ENCODE peak calls at places on chromosomes 16 and 17, in nine cellular contexts. L is fibroblast of lung; A is retinal pigment epithelial cell; K is activated naive CD4-positive, alpha-beta T cell treated with Interleukin-2 at 50 U/mL for 16 hours; J is T-helper 9 cell; M is EH; G is non-pigmented ciliary epithelial cell; B is lower leg skin; O is iPS-NIHi11. U is an unnamed sample.

GRCh38 chr16:53417011-53417410 is 17.3 kb upstream of the RBL2 start:
- DNase-seq in L (peak; percentile 27), A (no peak), K (no peak), J (no peak), M (peak; percentile 63), G (no peak), B (no peak), O (no peak), U (no peak)

GRCh38 chr17:70254735-70255460 is 85.6 kb downstream of the KCNJ2 start:
- DNase-seq in L (peak; percentile 58), A (no peak), K (no peak), J (no peak), M (no peak), G (no peak), B (no peak), O (no peak), U (no peak)

GRCh38 chr16:58494981-58495860 is 4.7 kb upstream of the NDRG4 start:
- DNase-seq in L (peak; percentile 97), A (peak; percentile 95), K (peak; percentile 52), J (peak; percentile 41), M (peak; percentile 98), G (peak; percentile 97), B (no peak), O (peak; percentile 91), U (peak; percentile 84)

GRCh38 chr16:27980919-27981670 is 82.4 kb downstream of the GSG1L start:
- DNase-seq in L (peak; percentile 6), A (no peak), K (no peak), J (no peak), M (no peak), G (no peak), B (no peak), O (no peak), U (no peak)

GRCh38 chr17:73748521-73748920 is 104.3 kb upstream of the SDK2 start:
- DNase-seq in L (no peak), A (no peak), K (no peak), J (no peak), M (no peak), G (no peak), B (no peak), O (no peak), U (no peak)

GRCh38 chr16:4140652-4141051 is 24.4 kb upstream of the ADCY9 start:
- DNase-seq in L (peak; percentile 74), A (no peak), K (no peak), J (no peak), M (peak; percentile 62), G (peak; percentile 28), B (peak; percentile 27), O (no peak), U (no peak)

GRCh38 chr17:11144358-11145233 is 96.4 kb upstream of the SHISA6 start:
- DNase-seq in L (no peak), A (no peak), K (no peak), J (no peak), M (peak; percentile 4), G (no peak), B (peak; percentile 23), O (peak; percentile 53), U (no peak)

GRCh38 chr16:27326738-27327585 is 13.2 kb downstream of the IL4R start:
- DNase-seq in L (peak; percentile 94), A (peak; percentile 75), K (peak; percentile 22), J (no peak), M (peak; percentile 97), G (peak; percentile 82), B (peak; percentile 86), O (peak; percentile 85), U (no peak)

GRCh38 chr16:29816694-29817441 is 916 bp downstream of the PAGR1 start:
- DNase-seq in L (peak; percentile 70), A (no peak), K (peak; percentile 62), J (no peak), M (peak; percentile 78), G (no peak), B (no peak), O (peak; percentile 72), U (peak; percentile 40)

GRCh38 chr16:75256871-75257343 is 5.5 kb upstream of the BCAR1 start:
- DNase-seq in L (peak; percentile 72), A (no peak), K (no peak), J (no peak), M (peak; percentile 75), G (no peak), B (no peak), O (peak; percentile 61), U (peak; percentile 50)

GRCh38 chr17:77556408-77557068 is 402.0 kb upstream of the TNRC6C start:
- DNase-seq in L (no peak), A (no peak), K (no peak), J (no peak), M (no peak), G (no peak), B (no peak), O (peak; percentile 56), U (no peak)

GRCh38 chr17:38442548-38442947 is 14.3 kb downstream of the ARHGAP23 start:
- DNase-seq in L (peak; percentile 56), A (no peak), K (no peak), J (no peak), M (peak; percentile 66), G (no peak), B (no peak), O (no peak), U (no peak)

GRCh38 chr17:9006175-9006767 is 15.0 kb upstream of the NTN1 start:
- DNase-seq in L (no peak), A (no peak), K (no peak), J (no peak), M (no peak), G (no peak), B (no peak), O (no peak), U (no peak)

U was measured in hypothalamus.